ENCODE peak calls at places on chromosomes 5 and 9, in ten cellular contexts. One of them, this sample, is unnamed.

GRCh38 chr5:160083012-160083436 is 36.2 kb downstream of the PWWP2A start:
- DNase-seq in progenitor cell of endocrine pancreas: no peak
- DNase-seq in esophagus squamous epithelium: no peak
- DNase-seq in NCI-H345: no peak
- DNase-seq in Peyer's patch: no peak
- DNase-seq in activated T-helper 1 cell treated with anti-CD3 and anti-CD28 coated beads, Interleukin-2, amount 50 U/mL, for 16 hours: no peak
- DNase-seq in stimulated activated CD4-positive, alpha-beta T cell treated with anti-CD3 and anti-CD28 coated beads, Interleukin-1b, Interleukin-23, amount 100 ng/mL, for 4 hours: no peak
- DNase-seq in H4: peak
- DNase-seq in naive thymus-derived CD8-positive, alpha-beta T cell: no peak
- DNase-seq in fibroblast of the conjunctiva: peak
- DNase-seq in this sample: peak

GRCh38 chr5:42057254-42057690 is 132.2 kb downstream of the FBXO4 start:
- DNase-seq in progenitor cell of endocrine pancreas: peak
- DNase-seq in esophagus squamous epithelium: no peak
- DNase-seq in NCI-H345: peak
- DNase-seq in Peyer's patch: peak
- DNase-seq in activated T-helper 1 cell treated with anti-CD3 and anti-CD28 coated beads, Interleukin-2, amount 50 U/mL, for 16 hours: peak
- DNase-seq in stimulated activated CD4-positive, alpha-beta T cell treated with anti-CD3 and anti-CD28 coated beads, Interleukin-1b, Interleukin-23, amount 100 ng/mL, for 4 hours: peak
- DNase-seq in H4: peak
- DNase-seq in naive thymus-derived CD8-positive, alpha-beta T cell: peak
- DNase-seq in fibroblast of the conjunctiva: no peak
- DNase-seq in this sample: peak

GRCh38 chr9:99013550-99013949 is 69.8 kb downstream of the COL15A1 start:
- DNase-seq in progenitor cell of endocrine pancreas: no peak
- DNase-seq in esophagus squamous epithelium: no peak
- DNase-seq in NCI-H345: no peak
- DNase-seq in Peyer's patch: no peak
- DNase-seq in activated T-helper 1 cell treated with anti-CD3 and anti-CD28 coated beads, Interleukin-2, amount 50 U/mL, for 16 hours: no peak
- DNase-seq in stimulated activated CD4-positive, alpha-beta T cell treated with anti-CD3 and anti-CD28 coated beads, Interleukin-1b, Interleukin-23, amount 100 ng/mL, for 4 hours: no peak
- DNase-seq in H4: no peak
- DNase-seq in naive thymus-derived CD8-positive, alpha-beta T cell: no peak
- DNase-seq in fibroblast of the conjunctiva: no peak
- DNase-seq in this sample: no peak

GRCh38 chr5:8842906-8843590 is 702.8 kb downstream of the SEMA5A start:
- DNase-seq in progenitor cell of endocrine pancreas: no peak
- DNase-seq in esophagus squamous epithelium: no peak
- DNase-seq in NCI-H345: peak
- DNase-seq in Peyer's patch: no peak
- DNase-seq in activated T-helper 1 cell treated with anti-CD3 and anti-CD28 coated beads, Interleukin-2, amount 50 U/mL, for 16 hours: no peak
- DNase-seq in stimulated activated CD4-positive, alpha-beta T cell treated with anti-CD3 and anti-CD28 coated beads, Interleukin-1b, Interleukin-23, amount 100 ng/mL, for 4 hours: no peak
- DNase-seq in H4: peak
- DNase-seq in naive thymus-derived CD8-positive, alpha-beta T cell: no peak
- DNase-seq in fibroblast of the conjunctiva: no peak
- DNase-seq in this sample: no peak

GRCh38 chr9:34555435-34556230 is 32.8 kb upstream of the ENHO start:
- DNase-seq in progenitor cell of endocrine pancreas: no peak
- DNase-seq in esophagus squamous epithelium: no peak
- DNase-seq in NCI-H345: no peak
- DNase-seq in Peyer's patch: no peak
- DNase-seq in activated T-helper 1 cell treated with anti-CD3 and anti-CD28 coated beads, Interleukin-2, amount 50 U/mL, for 16 hours: no peak
- DNase-seq in stimulated activated CD4-positive, alpha-beta T cell treated with anti-CD3 and anti-CD28 coated beads, Interleukin-1b, Interleukin-23, amount 100 ng/mL, for 4 hours: no peak
- DNase-seq in H4: no peak
- DNase-seq in naive thymus-derived CD8-positive, alpha-beta T cell: no peak
- DNase-seq in fibroblast of the conjunctiva: no peak
- DNase-seq in this sample: no peak

GRCh38 chr5:56471707-56472106 is 238.6 kb upstream of the ANKRD55 start:
- DNase-seq in progenitor cell of endocrine pancreas: no peak
- DNase-seq in esophagus squamous epithelium: no peak
- DNase-seq in NCI-H345: no peak
- DNase-seq in Peyer's patch: no peak
- DNase-seq in activated T-helper 1 cell treated with anti-CD3 and anti-CD28 coated beads, Interleukin-2, amount 50 U/mL, for 16 hours: no peak
- DNase-seq in stimulated activated CD4-positive, alpha-beta T cell treated with anti-CD3 and anti-CD28 coated beads, Interleukin-1b, Interleukin-23, amount 100 ng/mL, for 4 hours: no peak
- DNase-seq in H4: no peak
- DNase-seq in naive thymus-derived CD8-positive, alpha-beta T cell: no peak
- DNase-seq in fibroblast of the conjunctiva: no peak
- DNase-seq in this sample: no peak

GRCh38 chr5:96280946-96281393 is 152.1 kb downstream of the PCSK1 start:
- DNase-seq in progenitor cell of endocrine pancreas: no peak
- DNase-seq in esophagus squamous epithelium: no peak
- DNase-seq in NCI-H345: no peak
- DNase-seq in Peyer's patch: no peak
- DNase-seq in activated T-helper 1 cell treated with anti-CD3 and anti-CD28 coated beads, Interleukin-2, amount 50 U/mL, for 16 hours: no peak
- DNase-seq in stimulated activated CD4-positive, alpha-beta T cell treated with anti-CD3 and anti-CD28 coated beads, Interleukin-1b, Interleukin-23, amount 100 ng/mL, for 4 hours: no peak
- DNase-seq in H4: no peak
- DNase-seq in naive thymus-derived CD8-positive, alpha-beta T cell: no peak
- DNase-seq in fibroblast of the conjunctiva: no peak
- DNase-seq in this sample: no peak

GRCh38 chr5:176524138-176524537 is 13.1 kb downstream of the RNF44 start:
- DNase-seq in progenitor cell of endocrine pancreas: no peak
- DNase-seq in esophagus squamous epithelium: no peak
- DNase-seq in NCI-H345: no peak
- DNase-seq in Peyer's patch: no peak
- DNase-seq in activated T-helper 1 cell treated with anti-CD3 and anti-CD28 coated beads, Interleukin-2, amount 50 U/mL, for 16 hours: no peak
- DNase-seq in stimulated activated CD4-positive, alpha-beta T cell treated with anti-CD3 and anti-CD28 coated beads, Interleukin-1b, Interleukin-23, amount 100 ng/mL, for 4 hours: no peak
- DNase-seq in H4: no peak
- DNase-seq in naive thymus-derived CD8-positive, alpha-beta T cell: no peak
- DNase-seq in fibroblast of the conjunctiva: no peak
- DNase-seq in this sample: no peak

GRCh38 chr9:109454041-109454440 is 44.1 kb downstream of the PTPN3 start:
- DNase-seq in progenitor cell of endocrine pancreas: no peak
- DNase-seq in esophagus squamous epithelium: no peak
- DNase-seq in NCI-H345: no peak
- DNase-seq in Peyer's patch: no peak
- DNase-seq in activated T-helper 1 cell treated with anti-CD3 and anti-CD28 coated beads, Interleukin-2, amount 50 U/mL, for 16 hours: no peak
- DNase-seq in stimulated activated CD4-positive, alpha-beta T cell treated with anti-CD3 and anti-CD28 coated beads, Interleukin-1b, Interleukin-23, amount 100 ng/mL, for 4 hours: no peak
- DNase-seq in H4: no peak
- DNase-seq in naive thymus-derived CD8-positive, alpha-beta T cell: no peak
- DNase-seq in fibroblast of the conjunctiva: no peak
- DNase-seq in this sample: no peak

GRCh38 chr9:98784855-98785254 is 11.5 kb downstream of the ANKS6 start:
- DNase-seq in progenitor cell of endocrine pancreas: no peak
- DNase-seq in esophagus squamous epithelium: no peak
- DNase-seq in NCI-H345: no peak
- DNase-seq in Peyer's patch: no peak
- DNase-seq in activated T-helper 1 cell treated with anti-CD3 and anti-CD28 coated beads, Interleukin-2, amount 50 U/mL, for 16 hours: no peak
- DNase-seq in stimulated activated CD4-positive, alpha-beta T cell treated with anti-CD3 and anti-CD28 coated beads, Interleukin-1b, Interleukin-23, amount 100 ng/mL, for 4 hours: no peak
- DNase-seq in H4: no peak
- DNase-seq in naive thymus-derived CD8-positive, alpha-beta T cell: no peak
- DNase-seq in fibroblast of the conjunctiva: no peak
- DNase-seq in this sample: no peak

GRCh38 chr5:127848098-127848497 is 144.9 kb downstream of the CCDC192 start:
- DNase-seq in progenitor cell of endocrine pancreas: no peak
- DNase-seq in esophagus squamous epithelium: no peak
- DNase-seq in NCI-H345: no peak
- DNase-seq in Peyer's patch: no peak
- DNase-seq in activated T-helper 1 cell treated with anti-CD3 and anti-CD28 coated beads, Interleukin-2, amount 50 U/mL, for 16 hours: no peak
- DNase-seq in stimulated activated CD4-positive, alpha-beta T cell treated with anti-CD3 and anti-CD28 coated beads, Interleukin-1b, Interleukin-23, amount 100 ng/mL, for 4 hours: no peak
- DNase-seq in H4: no peak
- DNase-seq in naive thymus-derived CD8-positive, alpha-beta T cell: no peak
- DNase-seq in fibroblast of the conjunctiva: no peak
- DNase-seq in this sample: no peak

GRCh38 chr5:9545959-9546851 is at the start of gene SEMA5A:
- DNase-seq in progenitor cell of endocrine pancreas: peak
- DNase-seq in esophagus squamous epithelium: no peak
- DNase-seq in NCI-H345: peak
- DNase-seq in Peyer's patch: peak
- DNase-seq in activated T-helper 1 cell treated with anti-CD3 and anti-CD28 coated beads, Interleukin-2, amount 50 U/mL, for 16 hours: no peak
- DNase-seq in stimulated activated CD4-positive, alpha-beta T cell treated with anti-CD3 and anti-CD28 coated beads, Interleukin-1b, Interleukin-23, amount 100 ng/mL, for 4 hours: peak
- DNase-seq in H4: peak
- DNase-seq in naive thymus-derived CD8-positive, alpha-beta T cell: no peak
- DNase-seq in fibroblast of the conjunctiva: peak
- DNase-seq in this sample: peak

GRCh38 chr9:93650448-93650847 is 74.1 kb downstream of the PHF2 start:
- DNase-seq in progenitor cell of endocrine pancreas: no peak
- DNase-seq in esophagus squamous epithelium: no peak
- DNase-seq in NCI-H345: no peak
- DNase-seq in Peyer's patch: peak
- DNase-seq in activated T-helper 1 cell treated with anti-CD3 and anti-CD28 coated beads, Interleukin-2, amount 50 U/mL, for 16 hours: no peak
- DNase-seq in stimulated activated CD4-positive, alpha-beta T cell treated with anti-CD3 and anti-CD28 coated beads, Interleukin-1b, Interleukin-23, amount 100 ng/mL, for 4 hours: no peak
- DNase-seq in H4: no peak
- DNase-seq in naive thymus-derived CD8-positive, alpha-beta T cell: no peak
- DNase-seq in fibroblast of the conjunctiva: no peak
- DNase-seq in this sample: no peak

GRCh38 chr5:151171521-151171920 is 13.9 kb upstream of the ANXA6 start:
- DNase-seq in progenitor cell of endocrine pancreas: no peak
- DNase-seq in esophagus squamous epithelium: no peak
- DNase-seq in NCI-H345: no peak
- DNase-seq in Peyer's patch: no peak
- DNase-seq in activated T-helper 1 cell treated with anti-CD3 and anti-CD28 coated beads, Interleukin-2, amount 50 U/mL, for 16 hours: no peak
- DNase-seq in stimulated activated CD4-positive, alpha-beta T cell treated with anti-CD3 and anti-CD28 coated beads, Interleukin-1b, Interleukin-23, amount 100 ng/mL, for 4 hours: no peak
- DNase-seq in H4: no peak
- DNase-seq in naive thymus-derived CD8-positive, alpha-beta T cell: no peak
- DNase-seq in fibroblast of the conjunctiva: no peak
- DNase-seq in this sample: no peak

GRCh38 chr9:77910216-77910615 is 121.4 kb downstream of the GNAQ start:
- DNase-seq in progenitor cell of endocrine pancreas: no peak
- DNase-seq in esophagus squamous epithelium: no peak
- DNase-seq in NCI-H345: no peak
- DNase-seq in Peyer's patch: no peak
- DNase-seq in activated T-helper 1 cell treated with anti-CD3 and anti-CD28 coated beads, Interleukin-2, amount 50 U/mL, for 16 hours: no peak
- DNase-seq in stimulated activated CD4-positive, alpha-beta T cell treated with anti-CD3 and anti-CD28 coated beads, Interleukin-1b, Interleukin-23, amount 100 ng/mL, for 4 hours: no peak
- DNase-seq in H4: no peak
- DNase-seq in naive thymus-derived CD8-positive, alpha-beta T cell: no peak
- DNase-seq in fibroblast of the conjunctiva: no peak
- DNase-seq in this sample: no peak

GRCh38 chr5:146426853-146427618 is 20.1 kb upstream of the TCERG1 start:
- DNase-seq in progenitor cell of endocrine pancreas: no peak
- DNase-seq in esophagus squamous epithelium: no peak
- DNase-seq in NCI-H345: peak
- DNase-seq in Peyer's patch: no peak
- DNase-seq in activated T-helper 1 cell treated with anti-CD3 and anti-CD28 coated beads, Interleukin-2, amount 50 U/mL, for 16 hours: no peak
- DNase-seq in stimulated activated CD4-positive, alpha-beta T cell treated with anti-CD3 and anti-CD28 coated beads, Interleukin-1b, Interleukin-23, amount 100 ng/mL, for 4 hours: no peak
- DNase-seq in H4: peak
- DNase-seq in naive thymus-derived CD8-positive, alpha-beta T cell: no peak
- DNase-seq in fibroblast of the conjunctiva: no peak
- DNase-seq in this sample: peak

GRCh38 chr9:93059097-93059959 is 827 bp downstream of the SUSD3 start:
- DNase-seq in progenitor cell of endocrine pancreas: no peak
- DNase-seq in esophagus squamous epithelium: no peak
- DNase-seq in NCI-H345: no peak
- DNase-seq in Peyer's patch: peak
- DNase-seq in activated T-helper 1 cell treated with anti-CD3 and anti-CD28 coated beads, Interleukin-2, amount 50 U/mL, for 16 hours: no peak
- DNase-seq in stimulated activated CD4-positive, alpha-beta T cell treated with anti-CD3 and anti-CD28 coated beads, Interleukin-1b, Interleukin-23, amount 100 ng/mL, for 4 hours: no peak
- DNase-seq in H4: no peak
- DNase-seq in naive thymus-derived CD8-positive, alpha-beta T cell: no peak
- DNase-seq in fibroblast of the conjunctiva: no peak
- DNase-seq in this sample: no peak

GRCh38 chr5:14476791-14477435 is 104.7 kb upstream of the OTULINL start:
- DNase-seq in progenitor cell of endocrine pancreas: no peak
- DNase-seq in esophagus squamous epithelium: no peak
- DNase-seq in NCI-H345: no peak
- DNase-seq in Peyer's patch: no peak
- DNase-seq in activated T-helper 1 cell treated with anti-CD3 and anti-CD28 coated beads, Interleukin-2, amount 50 U/mL, for 16 hours: no peak
- DNase-seq in stimulated activated CD4-positive, alpha-beta T cell treated with anti-CD3 and anti-CD28 coated beads, Interleukin-1b, Interleukin-23, amount 100 ng/mL, for 4 hours: no peak
- DNase-seq in H4: no peak
- DNase-seq in naive thymus-derived CD8-positive, alpha-beta T cell: no peak
- DNase-seq in fibroblast of the conjunctiva: no peak
- DNase-seq in this sample: peak

GRCh38 chr5:1329111-1329579 is 15.8 kb downstream of the CLPTM1L start:
- DNase-seq in progenitor cell of endocrine pancreas: no peak
- DNase-seq in esophagus squamous epithelium: no peak
- DNase-seq in NCI-H345: no peak
- DNase-seq in Peyer's patch: peak
- DNase-seq in activated T-helper 1 cell treated with anti-CD3 and anti-CD28 coated beads, Interleukin-2, amount 50 U/mL, for 16 hours: no peak
- DNase-seq in stimulated activated CD4-positive, alpha-beta T cell treated with anti-CD3 and anti-CD28 coated beads, Interleukin-1b, Interleukin-23, amount 100 ng/mL, for 4 hours: no peak
- DNase-seq in H4: no peak
- DNase-seq in naive thymus-derived CD8-positive, alpha-beta T cell: no peak
- DNase-seq in fibroblast of the conjunctiva: no peak
- DNase-seq in this sample: no peak

GRCh38 chr5:38408446-38409175 is 147.8 kb downstream of the LIFR start:
- DNase-seq in progenitor cell of endocrine pancreas: no peak
- DNase-seq in esophagus squamous epithelium: no peak
- DNase-seq in NCI-H345: no peak
- DNase-seq in Peyer's patch: no peak
- DNase-seq in activated T-helper 1 cell treated with anti-CD3 and anti-CD28 coated beads, Interleukin-2, amount 50 U/mL, for 16 hours: no peak
- DNase-seq in stimulated activated CD4-positive, alpha-beta T cell treated with anti-CD3 and anti-CD28 coated beads, Interleukin-1b, Interleukin-23, amount 100 ng/mL, for 4 hours: no peak
- DNase-seq in H4: no peak
- DNase-seq in naive thymus-derived CD8-positive, alpha-beta T cell: no peak
- DNase-seq in fibroblast of the conjunctiva: no peak
- DNase-seq in this sample: no peak

This sample was measured in stromal cell of bone marrow.